ENCODE peak calls at places on chromosomes 5 and 9, in nine cellular contexts. W is astrocyte of the spinal cord, C is fibroblast of pulmonary artery, B is prostate gland, R is transverse colon, X is bronchial epithelial cell, P is brain microvascular endothelial cell, I is body of pancreas, Y is heart left ventricle. G is an unnamed sample.

GRCh38 chr9:70053864-70054263 is 10.2 kb downstream of the MAMDC2 start:
- DNase-seq in W (no peak), C (peak; percentile 43), B (peak; percentile 79), R (no peak), X (peak; percentile 95), P (no peak), I (peak; percentile 64), Y (peak; percentile 23), G (no peak)

GRCh38 chr9:81627481-81627880 is 61.9 kb downstream of the TLE1 start:
- DNase-seq in W (no peak), C (no peak), B (no peak), R (no peak), X (peak; percentile 69), P (no peak), I (no peak), Y (no peak), G (no peak)

GRCh38 chr5:89302102-89302891 is 419.3 kb upstream of the MEF2C start:
- DNase-seq in W (no peak), C (no peak), B (no peak), R (no peak), X (no peak), P (no peak), I (no peak), Y (no peak), G (no peak)

GRCh38 chr5:94693845-94694370 is 75.4 kb downstream of the SLF1 start:
- DNase-seq in W (no peak), C (no peak), B (no peak), R (no peak), X (no peak), P (no peak), I (no peak), Y (no peak), G (no peak)

GRCh38 chr5:40405230-40405629 is 274.5 kb upstream of the PTGER4 start:
- DNase-seq in W (no peak), C (peak; percentile 65), B (no peak), R (no peak), X (peak; percentile 82), P (peak; percentile 48), I (no peak), Y (no peak), G (no peak)

GRCh38 chr9:18390393-18390792 is 83.6 kb upstream of the ADAMTSL1 start:
- DNase-seq in W (peak; percentile 33), C (peak; percentile 51), B (no peak), R (no peak), X (no peak), P (peak; percentile 13), I (no peak), Y (no peak), G (no peak)

GRCh38 chr5:160303690-160304089 is 8.7 kb downstream of the CCNJL start:
- DNase-seq in W (no peak), C (no peak), B (no peak), R (no peak), X (no peak), P (no peak), I (no peak), Y (no peak), G (no peak)

GRCh38 chr9:19149230-19149629 is 21.9 kb upstream of the PLIN2 start:
- DNase-seq in W (peak; percentile 29), C (no peak), B (no peak), R (no peak), X (no peak), P (no peak), I (no peak), Y (no peak), G (no peak)

GRCh38 chr9:14593406-14593805 is 99.8 kb downstream of the ZDHHC21 start:
- DNase-seq in W (no peak), C (no peak), B (no peak), R (no peak), X (peak; percentile 43), P (no peak), I (no peak), Y (no peak), G (no peak)

GRCh38 chr5:58228896-58229295 is 231.0 kb downstream of the PLK2 start:
- DNase-seq in W (no peak), C (no peak), B (no peak), R (no peak), X (no peak), P (no peak), I (no peak), Y (no peak), G (no peak)

GRCh38 chr5:139461698-139462097 is 845 bp downstream of the ECSCR start:
- DNase-seq in W (peak; percentile 70), C (peak; percentile 69), B (no peak), R (no peak), X (peak; percentile 50), P (peak; percentile 68), I (no peak), Y (no peak), G (no peak)

GRCh38 chr5:158727771-158728311 is 371.9 kb downstream of the EBF1 start:
- DNase-seq in W (no peak), C (peak; percentile 5), B (no peak), R (no peak), X (no peak), P (peak; percentile 22), I (no peak), Y (peak; percentile 73), G (no peak)

GRCh38 chr5:130295235-130295634 is 391.0 kb downstream of the CHSY3 start:
- DNase-seq in W (no peak), C (no peak), B (no peak), R (no peak), X (no peak), P (no peak), I (no peak), Y (no peak), G (no peak)

GRCh38 chr9:70392850-70393249 is 21.6 kb downstream of the KLF9 start:
- DNase-seq in W (no peak), C (no peak), B (no peak), R (no peak), X (no peak), P (no peak), I (no peak), Y (no peak), G (no peak)

GRCh38 chr5:10655041-10655685 is 91.3 kb downstream of the ANKRD33B start:
- DNase-seq in W (peak; percentile 25), C (no peak), B (no peak), R (no peak), X (no peak), P (no peak), I (no peak), Y (no peak), G (no peak)

GRCh38 chr9:133104718-133105460 is 16.2 kb downstream of the RALGDS start:
- DNase-seq in W (no peak), C (no peak), B (no peak), R (no peak), X (no peak), P (no peak), I (no peak), Y (no peak), G (no peak)

GRCh38 chr5:15365040-15365439 is 134.9 kb upstream of the FBXL7 start:
- DNase-seq in W (peak; percentile 3), C (peak; percentile 74), B (no peak), R (no peak), X (peak; percentile 17), P (no peak), I (no peak), Y (no peak), G (no peak)

GRCh38 chr5:134110382-134110781 is 4.1 kb upstream of the TCF7 start:
- DNase-seq in W (no peak), C (no peak), B (no peak), R (no peak), X (peak; percentile 72), P (no peak), I (no peak), Y (no peak), G (no peak)

GRCh38 chr5:138968601-138969000 is 93.5 kb upstream of the LRRTM2 start:
- DNase-seq in W (no peak), C (no peak), B (no peak), R (no peak), X (no peak), P (no peak), I (no peak), Y (no peak), G (no peak)

GRCh38 chr9:129320575-129321311 is 142.7 kb upstream of the IER5L start:
- DNase-seq in W (peak; percentile 76), C (peak; percentile 88), B (peak; percentile 86), R (peak; percentile 48), X (peak; percentile 65), P (peak; percentile 78), I (peak; percentile 41), Y (peak; percentile 73), G (peak; percentile 63)

GRCh38 chr5:164090358-164090757 is 584.9 kb downstream of the MAT2B start:
- DNase-seq in W (no peak), C (no peak), B (no peak), R (no peak), X (no peak), P (no peak), I (no peak), Y (no peak), G (no peak)

GRCh38 chr5:37774912-37775483 is 64.8 kb downstream of the GDNF start:
- DNase-seq in W (no peak), C (no peak), B (no peak), R (no peak), X (peak; percentile 28), P (peak; percentile 49), I (no peak), Y (no peak), G (no peak)

GRCh38 chr9:12777149-12778010 is 2.6 kb downstream of the LURAP1L start:
- DNase-seq in W (no peak), C (no peak), B (no peak), R (no peak), X (no peak), P (no peak), I (no peak), Y (no peak), G (no peak)

GRCh38 chr9:34379334-34380033 is 2.8 kb upstream of the MYORG start:
- DNase-seq in W (peak; percentile 71), C (peak; percentile 90), B (peak; percentile 78), R (peak; percentile 94), X (peak; percentile 87), P (peak; percentile 79), I (peak; percentile 91), Y (peak; percentile 86), G (no peak)
- TF ChIP-seq CTCF in W (peak; percentile 98), C (peak; percentile 100), B (peak; percentile 93), R (peak; percentile 97), X (peak; percentile 93), P (peak; percentile 99), I (peak; percentile 92), Y (peak; percentile 96), G (peak; percentile 91)

GRCh38 chr5:181069767-181070491 is 29.9 kb downstream of the BTNL9 start:
- DNase-seq in W (no peak), C (no peak), B (no peak), R (no peak), X (no peak), P (no peak), I (no peak), Y (no peak), G (no peak)
- H3K4me3 ChIP-seq in W (no peak overlapping the region), C (no peak overlapping the region), B (no peak overlapping the region), R (no peak overlapping the region), X (no peak overlapping the region), P (no peak overlapping the region), I (no peak overlapping the region), Y (no peak overlapping the region), G (no peak overlapping the region)

GRCh38 chr5:78549043-78549442 is 99.5 kb downstream of the LHFPL2 start:
- DNase-seq in W (no peak), C (peak; percentile 65), B (no peak), R (peak; percentile 17), X (no peak), P (no peak), I (no peak), Y (no peak), G (no peak)
- TF ChIP-seq CTCF in W (no peak), C (no peak), B (no peak), R (no peak), X (no peak), P (no peak), I (no peak), Y (no peak), G (no peak)

GRCh38 chr9:89277043-89277442 is 34.0 kb upstream of the CKS2 start:
- DNase-seq in W (no peak), C (no peak), B (no peak), R (no peak), X (no peak), P (no peak), I (no peak), Y (no peak), G (no peak)
- H3K4me3 ChIP-seq in W (no peak overlapping the region), C (no peak overlapping the region), B (no peak overlapping the region), R (no peak overlapping the region), X (no peak overlapping the region), P (no peak overlapping the region), I (no peak overlapping the region), Y (no peak overlapping the region), G (no peak overlapping the region)

G was measured in AG04449.